ENCODE peak calls at places on chromosomes 3 and 15, in eight cellular contexts. W, Z, I, F, L, T, C and Y are unnamed samples.

GRCh38 chr3:152079980-152080379 is 188.7 kb upstream of the MBNL1 start:
- DNase-seq in W (no peak), Z (no peak), I (no peak), F (no peak), L (no peak), T (no peak), C (no peak), Y (no peak)

GRCh38 chr3:4060608-4061007 is 242.6 kb upstream of the SETMAR start:
- DNase-seq in W (no peak), Z (no peak), I (no peak), F (no peak), L (no peak), T (no peak), C (no peak), Y (no peak)

GRCh38 chr3:125000661-125001060 is 55.1 kb downstream of the HEG1 start:
- DNase-seq in W (no peak), Z (no peak), I (no peak), F (no peak), L (no peak), T (no peak), C (no peak), Y (no peak)

GRCh38 chr3:186193534-186194450 is 84.9 kb upstream of the ETV5 start:
- DNase-seq in W (no peak), Z (no peak), I (no peak), F (no peak), L (no peak), T (no peak), C (no peak), Y (no peak)

GRCh38 chr15:85297537-85297936 is 82.9 kb upstream of the AKAP13 start:
- DNase-seq in W (no peak), Z (no peak), I (no peak), F (no peak), L (no peak), T (no peak), C (no peak), Y (no peak)

GRCh38 chr3:130963878-130964277 is 62.7 kb downstream of the ASTE1 start:
- DNase-seq in W (peak), Z (no peak), I (no peak), F (peak), L (peak), T (no peak), C (no peak), Y (no peak)

GRCh38 chr3:185959609-185960517 is 22.0 kb upstream of the TRA2B start:
- DNase-seq in W (peak), Z (no peak), I (no peak), F (peak), L (no peak), T (no peak), C (no peak), Y (no peak)

GRCh38 chr15:96158938-96159337 is 171.6 kb upstream of the NR2F2 start:
- DNase-seq in W (no peak), Z (no peak), I (no peak), F (no peak), L (no peak), T (no peak), C (no peak), Y (no peak)

GRCh38 chr3:66407281-66408218 is 93.3 kb downstream of the LRIG1 start:
- DNase-seq in W (no peak), Z (peak), I (peak), F (peak), L (peak), T (peak), C (peak), Y (peak)

GRCh38 chr15:60633426-60633968 is 154.6 kb upstream of the ICE2 start:
- DNase-seq in W (no peak), Z (no peak), I (no peak), F (no peak), L (no peak), T (no peak), C (no peak), Y (peak)

GRCh38 chr3:62229201-62229600 is 144.1 kb downstream of the FEZF2 start:
- DNase-seq in W (no peak), Z (no peak), I (no peak), F (no peak), L (peak), T (no peak), C (no peak), Y (no peak)

GRCh38 chr3:171953300-171954022 is 85.9 kb upstream of the FNDC3B start:
- DNase-seq in W (no peak), Z (no peak), I (no peak), F (no peak), L (no peak), T (no peak), C (no peak), Y (no peak)

GRCh38 chr3:72312339-72312738 is 527.4 kb upstream of the PROK2 start:
- DNase-seq in W (no peak), Z (no peak), I (no peak), F (no peak), L (no peak), T (no peak), C (no peak), Y (no peak)

GRCh38 chr3:122679467-122680291 is 960 bp upstream of the PARP14 start:
- DNase-seq in W (no peak), Z (peak), I (no peak), F (peak), L (no peak), T (no peak), C (peak), Y (peak)

GRCh38 chr3:167350245-167350862 is 29.7 kb downstream of the ZBBX start:
- DNase-seq in W (no peak), Z (no peak), I (no peak), F (peak), L (peak), T (no peak), C (no peak), Y (peak)

GRCh38 chr3:99211309-99211708 is 309.8 kb upstream of the DCBLD2 start:
- DNase-seq in W (no peak), Z (no peak), I (no peak), F (no peak), L (no peak), T (no peak), C (no peak), Y (no peak)

GRCh38 chr3:56795807-56796185 is 6.0 kb downstream of the ARHGEF3 start:
- DNase-seq in W (no peak), Z (no peak), I (no peak), F (no peak), L (no peak), T (no peak), C (no peak), Y (no peak)

GRCh38 chr3:10292505-10293419 is at the start of gene GHRL:
- DNase-seq in W (no peak), Z (peak), I (no peak), F (peak), L (peak), T (no peak), C (no peak), Y (no peak)

GRCh38 chr3:98914210-98915080 is 12.9 kb upstream of the DCBLD2 start:
- DNase-seq in W (no peak), Z (no peak), I (no peak), F (no peak), L (no peak), T (no peak), C (no peak), Y (no peak)

GRCh38 chr3:125245521-125245920 is 33.0 kb upstream of the SLC12A8 start:
- DNase-seq in W (no peak), Z (no peak), I (no peak), F (no peak), L (no peak), T (no peak), C (no peak), Y (no peak)

GRCh38 chr15:45667002-45667401 is 32.2 kb downstream of the SQOR start:
- DNase-seq in W (no peak), Z (no peak), I (no peak), F (no peak), L (no peak), T (no peak), C (no peak), Y (no peak)

GRCh38 chr3:183430325-183430957 is 2.0 kb upstream of the MCF2L2 start:
- DNase-seq in W (no peak), Z (no peak), I (no peak), F (no peak), L (no peak), T (no peak), C (peak), Y (no peak)

GRCh38 chr15:84142888-84143337 is 92.7 kb upstream of the GOLGA6L4 start:
- DNase-seq in W (peak), Z (peak), I (peak), F (peak), L (peak), T (peak), C (peak), Y (peak)

GRCh38 chr15:51318382-51319150 is 19.8 kb downstream of the CYP19A1 start:
- DNase-seq in W (no peak), Z (no peak), I (no peak), F (no peak), L (no peak), T (no peak), C (no peak), Y (no peak)